ENCODE peak calls at places on chromosomes 11 and 22, in six cellular contexts. D is D341Med; M is NCI-H146; L is activated T-helper 9 cell treated with anti-CD3 and anti-CD28 coated beads, Interleukin-2, amount 50 U/mL, for 16 hours; Z is fibroblast of mammary gland; X is stimulated activated CD4-positive, alpha-beta T cell treated with anti-CD3 and anti-CD28 coated beads, Interleukin-12 subunit alpha, Interleukin-12 subunit beta, amount 100 ng/mL, for 48 hours. T is an unnamed sample.

GRCh38 chr11:130314184-130314748 is 451 bp downstream of the ZBTB44 start:
- DNase-seq in Z (peak), M (peak), X (peak), D (peak), L (peak), T (peak)

GRCh38 chr22:45966320-45966891 is 10.6 kb downstream of the WNT7B start:
- DNase-seq in M (peak), D (no peak), X (no peak), Z (no peak), L (no peak), T (no peak)

GRCh38 chr11:35394941-35395340 is 24.4 kb downstream of the SLC1A2 start:
- DNase-seq in Z (no peak), M (no peak), X (no peak), L (no peak), D (no peak), T (no peak)

GRCh38 chr11:46305295-46305694 is 27.8 kb downstream of the CREB3L1 start:
- DNase-seq in L (no peak), X (no peak), D (no peak), M (no peak), Z (no peak), T (no peak)

GRCh38 chr11:27282806-27283205 is 80.2 kb downstream of the CCDC34 start:
- DNase-seq in L (no peak), M (no peak), D (no peak), X (no peak), Z (no peak), T (peak)

GRCh38 chr22:18000441-18001039 is 23.8 kb downstream of the MICAL3 start:
- DNase-seq in Z (no peak), D (peak), L (peak), X (no peak), M (peak), T (no peak)

GRCh38 chr11:118699508-118700220 is 20.2 kb upstream of the TREH start:
- DNase-seq in D (no peak), L (no peak), M (no peak), X (no peak), Z (no peak), T (no peak)

GRCh38 chr11:3160252-3161031 is 4.7 kb downstream of the OSBPL5 start:
- DNase-seq in M (peak), X (peak), Z (peak), L (no peak), D (peak), T (peak)

GRCh38 chr11:59503276-59503675 is at the start of gene OR4D11:
- DNase-seq in Z (no peak), X (no peak), M (no peak), L (no peak), D (no peak), T (no peak)

GRCh38 chr11:15969281-15969680 is 387.1 kb downstream of the SOX6 start:
- DNase-seq in Z (peak), D (no peak), X (no peak), L (no peak), M (no peak), T (peak)

GRCh38 chr22:41910599-41911291 is 4.1 kb downstream of the SHISA8 start:
- DNase-seq in Z (peak), X (no peak), M (no peak), L (no peak), D (peak), T (no peak)

GRCh38 chr11:91703042-91703441 is 521.6 kb upstream of the FAT3 start:
- DNase-seq in X (no peak), D (no peak), M (no peak), L (no peak), Z (no peak), T (no peak)

GRCh38 chr22:31244044-31244942 is 32.2 kb downstream of the LIMK2 start:
- DNase-seq in Z (peak), D (no peak), L (no peak), X (no peak), M (no peak), T (peak)

GRCh38 chr11:8288166-8288772 is 24.6 kb upstream of the LMO1 start:
- DNase-seq in D (no peak), L (no peak), M (no peak), X (no peak), Z (no peak), T (no peak)

GRCh38 chr11:15923169-15923568 is 433.2 kb downstream of the SOX6 start:
- DNase-seq in Z (no peak), D (no peak), X (no peak), L (no peak), M (no peak), T (peak)

GRCh38 chr11:116461789-116462188 is 311.0 kb downstream of the BUD13 start:
- DNase-seq in Z (no peak), M (peak), X (no peak), D (peak), L (no peak), T (no peak)

GRCh38 chr11:103749158-103749557 is 287.3 kb upstream of the DDI1 start:
- DNase-seq in M (no peak), Z (no peak), L (no peak), X (no peak), D (no peak), T (no peak)

GRCh38 chr11:103433380-103433779 is 324.2 kb downstream of the DYNC2H1 start:
- DNase-seq in Z (peak), L (no peak), X (no peak), D (no peak), M (no peak), T (peak)

GRCh38 chr11:30392221-30392784 is 69.4 kb downstream of the ARL14EP start:
- DNase-seq in X (no peak), D (no peak), M (no peak), L (no peak), Z (no peak), T (no peak)

GRCh38 chr11:88042238-88043032 is 132.8 kb downstream of the RAB38 start:
- DNase-seq in M (peak), D (no peak), Z (no peak), L (no peak), X (no peak), T (no peak)

GRCh38 chr11:34624069-34624468 is 3.2 kb downstream of the EHF start:
- DNase-seq in L (no peak), M (no peak), D (no peak), Z (no peak), X (peak), T (no peak)

GRCh38 chr22:20582520-20583361 is 75.3 kb downstream of the MED15 start:
- DNase-seq in D (no peak), M (no peak), X (no peak), Z (no peak), L (no peak), T (no peak)

GRCh38 chr11:61567286-61568061 is 13.4 kb downstream of the SYT7 start:
- DNase-seq in X (peak), D (peak), M (peak), L (peak), Z (peak), T (peak)

GRCh38 chr11:32081901-32082300 is 9.0 kb upstream of the RCN1 start:
- DNase-seq in M (no peak), L (no peak), X (no peak), Z (peak), D (no peak), T (no peak)

GRCh38 chr22:50503475-50504145 is 3.9 kb downstream of the LMF2 start:
- DNase-seq in X (no peak), L (no peak), Z (no peak), D (no peak), M (no peak), T (no peak)

GRCh38 chr22:49158741-49159564 is 668.7 kb downstream of the BRD1 start:
- DNase-seq in Z (no peak), M (peak), L (no peak), X (no peak), D (no peak), T (no peak)

GRCh38 chr22:27799334-27800249 is 2.0 kb downstream of the MN1 start:
- DNase-seq in D (no peak), X (no peak), Z (no peak), L (no peak), M (peak), T (no peak)

GRCh38 chr11:2300290-2300935 is 1.3 kb downstream of the C11orf21 start:
- DNase-seq in X (no peak), Z (no peak), D (no peak), L (no peak), M (no peak), T (no peak)

GRCh38 chr11:123159146-123159857 is 35.7 kb downstream of the CLMP start:
- DNase-seq in M (no peak), Z (no peak), L (no peak), X (no peak), D (no peak), T (no peak)

GRCh38 chr22:38964306-38964705 is 6.9 kb downstream of the APOBEC3A start:
- DNase-seq in M (no peak), D (no peak), L (no peak), X (no peak), Z (no peak), T (no peak)

GRCh38 chr22:44671742-44672141 is 30.3 kb upstream of the PRR5 start:
- DNase-seq in D (no peak), Z (peak), L (no peak), M (no peak), X (no peak), T (no peak)

GRCh38 chr22:40485813-40486610 is 115.6 kb downstream of the SGSM3 start:
- DNase-seq in Z (peak), M (no peak), L (no peak), X (no peak), D (peak), T (no peak)

GRCh38 chr22:36323182-36323854 is 64.4 kb downstream of the MYH9 start:
- DNase-seq in L (no peak), D (no peak), M (no peak), X (no peak), Z (peak), T (peak)

GRCh38 chr11:79101736-79102135 is 339.1 kb downstream of the TENM4 start:
- DNase-seq in L (no peak), M (no peak), Z (no peak), D (no peak), X (no peak), T (no peak)

GRCh38 chr11:126636911-126637799 is 281.7 kb downstream of the ST3GAL4 start:
- DNase-seq in D (no peak), L (no peak), M (no peak), Z (peak), X (no peak), T (peak)

T was measured in SJSA1.